ENCODE peak calls at places on chromosomes 13 and 19, in six cellular contexts. T is T follicular helper cell, Z is AG08395, F is endothelial cell, S is left ventricle myocardium superior, W is anterior cingulate cortex. P is an unnamed sample.

GRCh38 chr13:25927363-25927762 is 124.5 kb downstream of the SHISA2 start:
- DNase-seq in S (no peak), W (no peak), Z (no peak), F (no peak), T (no peak), P (no peak)

GRCh38 chr13:79389031-79389430 is 17.0 kb downstream of the RBM26 start:
- DNase-seq in F (no peak), S (no peak), Z (no peak), T (no peak), W (no peak), P (no peak)

GRCh38 chr19:11261902-11262839 is at the start of gene DOCK6:
- DNase-seq in F (peak), S (peak), W (no peak), Z (peak), T (no peak), P (no peak)

GRCh38 chr19:51002101-51002532 is 713 bp upstream of the KLK8 start:
- DNase-seq in Z (no peak), W (no peak), F (no peak), S (no peak), T (no peak), P (no peak)

GRCh38 chr19:54473071-54473941 is at the start of gene CDC42EP5:
- DNase-seq in W (no peak), F (peak), Z (peak), T (no peak), S (peak), P (peak)

GRCh38 chr13:39855236-39855635 is 199.8 kb downstream of the COG6 start:
- DNase-seq in F (no peak), S (no peak), Z (no peak), T (no peak), W (no peak), P (no peak)

GRCh38 chr13:97141564-97142005 is 80.5 kb upstream of the MBNL2 start:
- DNase-seq in S (no peak), W (peak), F (peak), Z (peak), T (no peak), P (no peak)

GRCh38 chr13:40756042-40756441 is 14.9 kb downstream of the MRPS31 start:
- DNase-seq in T (no peak), S (no peak), Z (no peak), F (no peak), W (no peak), P (no peak)

GRCh38 chr19:17420267-17420924 is 549 bp downstream of the MVB12A start:
- DNase-seq in W (peak), T (no peak), Z (peak), S (peak), F (peak), P (no peak)

GRCh38 chr13:111541752-111542529 is 221.5 kb downstream of the TEX29 start:
- DNase-seq in Z (no peak), T (no peak), W (no peak), S (no peak), F (no peak), P (no peak)

GRCh38 chr13:32660227-32660626 is 74.0 kb downstream of the PDS5B start:
- DNase-seq in F (no peak), W (no peak), S (no peak), T (no peak), Z (no peak), P (no peak)

GRCh38 chr19:47239610-47240296 is 8.8 kb upstream of the BBC3 start:
- DNase-seq in S (peak), F (peak), Z (peak), W (peak), T (peak), P (peak)

GRCh38 chr19:12350185-12350889 is 15.1 kb downstream of the ZNF442 start:
- DNase-seq in W (no peak), S (no peak), F (no peak), T (no peak), Z (no peak), P (no peak)

GRCh38 chr19:40724315-40724714 is 7.4 kb downstream of the ITPKC start:
- DNase-seq in F (no peak), Z (no peak), T (no peak), S (no peak), W (no peak), P (no peak)

GRCh38 chr19:53958168-53958571 is 4.6 kb upstream of the CACNG8 start:
- DNase-seq in Z (no peak), W (peak), T (no peak), F (no peak), S (no peak), P (no peak)

GRCh38 chr19:30132312-30133075 is 190.5 kb downstream of the URI1 start:
- DNase-seq in F (peak), W (no peak), T (no peak), Z (no peak), S (no peak), P (no peak)

GRCh38 chr13:80989241-80989640 is 648.3 kb upstream of the SPRY2 start:
- DNase-seq in W (no peak), S (no peak), Z (no peak), T (no peak), F (no peak), P (no peak)

GRCh38 chr13:64723735-64724134 is 2506.4 kb downstream of the PCDH9 start:
- DNase-seq in S (no peak), F (no peak), Z (peak), T (no peak), W (no peak), P (no peak)

GRCh38 chr19:32041681-32042292 is 303.6 kb upstream of the ZNF507 start:
- DNase-seq in W (peak), F (peak), T (no peak), Z (peak), S (peak), P (no peak)

GRCh38 chr13:27043013-27043412 is 128.6 kb downstream of the USP12 start:
- DNase-seq in T (no peak), W (peak), Z (peak), S (no peak), F (no peak), P (no peak)

GRCh38 chr19:55536366-55536765 is 567 bp downstream of the SBK2 start:
- DNase-seq in W (no peak), F (no peak), T (no peak), Z (no peak), S (no peak), P (no peak)

GRCh38 chr13:104975272-104975671 is 1560.2 kb downstream of the EFNB2 start:
- DNase-seq in F (no peak), W (no peak), T (no peak), S (no peak), Z (no peak), P (no peak)

GRCh38 chr13:90454002-90454636 is 893.4 kb upstream of the MIR17HG start:
- DNase-seq in Z (no peak), T (no peak), S (no peak), W (no peak), F (no peak), P (no peak)

GRCh38 chr13:33057019-33057785 is 41.0 kb downstream of the KL start:
- DNase-seq in T (no peak), S (no peak), Z (peak), F (peak), W (no peak), P (no peak)

GRCh38 chr13:40974460-40975407 is 44.4 kb downstream of the ELF1 start:
- DNase-seq in W (no peak), S (no peak), T (no peak), Z (peak), F (peak), P (no peak)

GRCh38 chr19:43643326-43643725 is 3.7 kb upstream of the CADM4 start:
- DNase-seq in Z (no peak), W (no peak), F (no peak), T (no peak), S (no peak), P (no peak)

GRCh38 chr13:44051923-44052322 is 172.2 kb downstream of the LACC1 start:
- DNase-seq in S (no peak), Z (no peak), F (no peak), W (no peak), T (no peak), P (no peak)

GRCh38 chr13:106233336-106233735 is 302.1 kb downstream of the EFNB2 start:
- DNase-seq in W (no peak), S (no peak), Z (no peak), F (no peak), T (no peak), P (no peak)

GRCh38 chr13:77990973-77991372 is 72.3 kb upstream of the EDNRB start:
- DNase-seq in F (no peak), Z (no peak), S (peak), W (no peak), T (no peak), P (peak)

GRCh38 chr13:28558567-28558966 is 63.6 kb upstream of the FLT1 start:
- DNase-seq in T (no peak), W (no peak), F (no peak), Z (no peak), S (peak), P (no peak)

GRCh38 chr13:91767681-91768080 is 369.3 kb downstream of the GPC5 start:
- DNase-seq in Z (no peak), W (no peak), S (no peak), F (no peak), T (no peak), P (no peak)

GRCh38 chr19:57759096-57759495 is 10.4 kb upstream of the ZNF586 start:
- DNase-seq in T (no peak), S (no peak), Z (no peak), W (no peak), F (no peak), P (no peak)

GRCh38 chr13:106475852-106476251 is 59.6 kb downstream of the EFNB2 start:
- DNase-seq in Z (no peak), W (no peak), T (no peak), F (no peak), S (no peak), P (no peak)

GRCh38 chr19:16265890-16266585 is 58.6 kb upstream of the KLF2 start:
- DNase-seq in S (no peak), Z (no peak), W (no peak), F (no peak), T (no peak), P (no peak)

GRCh38 chr13:110403315-110403714 is 96.2 kb downstream of the COL4A2 start:
- DNase-seq in W (no peak), T (no peak), F (no peak), S (no peak), Z (no peak), P (no peak)

GRCh38 chr19:7862413-7862951 is 11.7 kb downstream of the PRR36 start:
- DNase-seq in Z (peak), T (peak), W (no peak), F (peak), S (peak), P (peak)

GRCh38 chr13:36706755-36707154 is 32.9 kb downstream of the SERTM1 start:
- DNase-seq in Z (peak), F (no peak), W (no peak), S (no peak), T (no peak), P (no peak)

P was measured in Right ventricle myocardium inferior.